ENCODE peak calls at places on chromosomes 3 and 15, in five cellular contexts. O is PC-3, I is lower lobe of right lung, Y is adrenal gland, C is body of pancreas. V is an unnamed sample. For H3K4me1, the result is how much of the 10 kb centered on the place peaks cover.

GRCh38 chr3:186651678-186652215 is 11.5 kb downstream of the FETUB start:
- DNase-seq in O (no peak), I (no peak), Y (no peak), C (no peak), V (no peak)

GRCh38 chr15:89307046-89307587 is 27.5 kb downstream of the POLG start:
- DNase-seq in C (no peak), Y (no peak), O (peak), I (no peak), V (no peak)

GRCh38 chr15:88918738-88919137 is 5.6 kb upstream of the MFGE8 start:
- DNase-seq in C (peak), Y (no peak), I (no peak), O (peak), V (no peak)

GRCh38 chr15:40160021-40160420 is 848 bp upstream of the BUB1B start:
- DNase-seq in I (no peak), Y (no peak), O (no peak), C (no peak), V (no peak)

GRCh38 chr3:57597973-57598351 is 818 bp upstream of the ARF4 start:
- DNase-seq in I (no peak), O (peak), Y (peak), C (peak), V (no peak)

GRCh38 chr15:38253448-38253847 is 812 bp downstream of the SPRED1 start:
- DNase-seq in Y (peak), I (no peak), C (peak), O (peak), V (no peak)

GRCh38 chr3:34382859-34383258 is 584.4 kb downstream of the PDCD6IP start:
- DNase-seq in O (peak), Y (no peak), I (no peak), C (peak), V (no peak)

GRCh38 chr3:185353823-185354614 is 8.9 kb upstream of the MAP3K13 start:
- DNase-seq in C (peak), I (peak), O (peak), Y (peak), V (peak)

GRCh38 chr3:123383101-123384053 is 65.5 kb downstream of the ADCY5 start:
- DNase-seq in O (peak), Y (no peak), C (no peak), I (no peak), V (no peak)

DNA sequence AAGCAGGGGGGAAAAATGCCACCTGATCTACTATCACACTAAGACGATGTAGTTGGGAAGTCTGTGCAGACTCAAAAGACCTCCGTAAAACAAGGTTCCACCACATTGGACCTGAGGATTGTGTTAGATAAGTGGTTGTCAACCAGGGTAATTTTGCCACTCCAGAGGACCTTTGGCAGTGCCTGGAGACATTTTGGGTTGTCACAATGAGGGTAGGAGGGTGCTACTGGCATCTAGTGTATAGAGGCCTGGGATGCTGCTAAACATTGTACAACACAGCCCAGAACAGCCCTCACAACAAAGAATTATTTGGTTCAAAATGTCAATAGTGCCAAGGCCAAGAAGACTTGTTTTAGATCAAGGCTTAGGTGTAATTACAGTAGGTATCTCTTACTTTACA is 14.6 kb upstream of the ZBED2 start:
- DNase-seq in C (no peak), I (no peak), Y (no peak), O (no peak), V (no peak)
- H3K27ac ChIP-seq in C (no peak), I (no peak), Y (no peak), O (no peak), V (peak)

DNA sequence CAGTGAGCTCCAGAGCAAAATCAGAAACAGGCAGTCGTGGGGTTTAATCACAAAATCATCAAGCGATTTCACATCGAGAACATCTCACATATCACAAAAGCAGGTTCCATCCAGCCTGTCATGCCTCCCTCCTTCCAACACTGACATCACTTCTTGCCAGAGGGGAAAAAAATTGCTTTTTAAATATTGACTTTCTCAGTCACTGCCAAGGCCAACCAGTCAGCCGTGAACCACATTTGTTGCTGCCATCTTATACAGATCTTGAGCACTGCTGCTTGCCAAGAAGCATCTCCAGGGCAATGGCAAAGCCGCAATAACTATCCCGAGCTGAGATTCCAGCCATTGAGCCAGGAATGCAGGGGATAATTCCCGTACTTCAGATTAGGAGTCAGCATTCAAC is 174.6 kb downstream of the ANXA2 start:
- DNase-seq in O (peak), Y (no peak), C (peak), I (no peak), V (no peak)
- H3K4me3 ChIP-seq in O (no peak), Y (no peak), C (no peak), I (no peak), V (no peak)

DNA sequence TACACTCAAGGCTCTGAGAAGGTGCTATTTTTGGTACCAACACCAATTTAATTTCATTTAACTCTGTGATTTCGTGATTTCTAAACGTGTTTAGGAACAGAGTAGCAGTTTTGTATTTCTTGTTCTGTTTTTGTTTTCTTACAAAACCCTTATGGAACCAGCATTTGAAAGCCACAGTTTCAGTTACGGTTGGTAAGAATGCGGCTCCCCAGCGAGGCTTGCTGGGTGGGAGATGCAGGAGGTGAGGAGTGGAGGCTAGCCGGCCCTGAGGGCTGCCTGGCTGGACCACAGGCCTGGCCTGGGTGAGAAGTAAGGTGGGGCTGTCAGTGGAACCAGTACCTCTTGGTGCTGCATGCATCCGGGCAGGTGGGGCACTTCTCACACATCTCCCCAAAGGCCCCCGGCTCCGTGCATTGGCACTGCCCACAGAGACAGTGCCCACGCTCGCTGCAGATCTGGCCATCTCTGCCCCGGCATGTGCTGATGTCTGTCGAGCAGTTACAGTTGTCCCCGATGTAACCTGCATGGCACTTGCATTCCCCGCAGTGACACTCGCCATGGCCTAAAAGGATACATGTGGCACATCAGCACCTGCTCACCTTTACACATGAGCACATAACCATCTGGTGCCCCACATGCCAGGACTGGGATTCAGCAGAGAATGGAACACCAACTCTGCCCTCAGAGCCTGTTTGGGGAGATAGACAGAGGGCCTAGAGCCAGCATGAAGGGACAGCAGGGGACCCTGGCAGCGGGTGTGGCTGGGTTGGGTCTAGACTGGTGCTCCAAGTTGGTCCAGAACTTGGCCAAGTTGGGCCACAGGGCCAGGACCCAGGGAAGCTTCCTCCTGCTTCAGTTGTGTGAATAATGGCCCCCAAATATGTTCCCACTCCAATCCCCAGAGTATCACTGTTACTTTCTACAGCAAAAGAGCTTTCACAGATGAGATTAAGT is 43.4 kb downstream of the UMPS start:
- DNase-seq in Y (no peak), I (no peak), O (no peak), C (no peak), V (no peak)
- H3K4me1 ChIP-seq in Y (half or more), I (under half), O (under half), C (under half), V (under half)

GRCh38 chr3:8658326-8659212 is 14.0 kb upstream of the SSUH2 start:
- DNase-seq in I (peak), Y (peak), O (peak), C (peak), V (no peak)
- H3K27ac ChIP-seq in I (peak), Y (peak), O (peak), C (peak), V (no peak)

DNA sequence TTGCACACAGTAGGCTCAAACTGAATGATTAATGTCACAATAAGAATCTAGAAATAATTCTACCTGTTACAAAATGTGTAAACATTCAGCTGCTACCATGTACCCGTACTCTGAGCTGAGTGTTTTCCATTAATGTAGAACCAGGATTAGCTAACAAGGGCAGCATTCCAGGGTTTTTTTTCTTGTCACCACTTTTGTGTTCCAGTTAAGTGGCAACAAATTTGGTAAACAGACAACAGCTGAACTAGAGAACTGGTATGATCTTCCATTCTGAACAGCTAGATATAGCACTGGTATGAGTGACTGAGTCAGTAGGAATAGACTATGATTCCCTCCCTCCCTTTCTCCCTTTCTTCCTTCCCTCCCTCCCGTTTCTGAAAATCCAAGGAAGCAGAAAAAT is 229.4 kb downstream of the CD47 start:
- DNase-seq in Y (no peak), C (no peak), I (no peak), O (no peak), V (no peak)
- H3K4me3 ChIP-seq in Y (no peak), C (no peak), I (no peak), O (no peak), V (no peak)

GRCh38 chr3:13619661-13620230 is 70.8 kb downstream of the FBLN2 start:
- DNase-seq in Y (no peak), C (no peak), O (no peak), I (peak), V (no peak)

GRCh38 chr3:13621381-13622221 is 72.7 kb downstream of the FBLN2 start:
- DNase-seq in O (no peak), C (no peak), I (no peak), Y (no peak), V (peak)

GRCh38 chr3:13622356-13622755 is 73.4 kb downstream of the FBLN2 start:
- DNase-seq in Y (no peak), O (no peak), C (no peak), I (no peak), V (no peak)

GRCh38 chr3:13620281-13620680 is 71.4 kb downstream of the FBLN2 start:
- DNase-seq in C (no peak), I (peak), O (no peak), Y (no peak), V (no peak)

DNA sequence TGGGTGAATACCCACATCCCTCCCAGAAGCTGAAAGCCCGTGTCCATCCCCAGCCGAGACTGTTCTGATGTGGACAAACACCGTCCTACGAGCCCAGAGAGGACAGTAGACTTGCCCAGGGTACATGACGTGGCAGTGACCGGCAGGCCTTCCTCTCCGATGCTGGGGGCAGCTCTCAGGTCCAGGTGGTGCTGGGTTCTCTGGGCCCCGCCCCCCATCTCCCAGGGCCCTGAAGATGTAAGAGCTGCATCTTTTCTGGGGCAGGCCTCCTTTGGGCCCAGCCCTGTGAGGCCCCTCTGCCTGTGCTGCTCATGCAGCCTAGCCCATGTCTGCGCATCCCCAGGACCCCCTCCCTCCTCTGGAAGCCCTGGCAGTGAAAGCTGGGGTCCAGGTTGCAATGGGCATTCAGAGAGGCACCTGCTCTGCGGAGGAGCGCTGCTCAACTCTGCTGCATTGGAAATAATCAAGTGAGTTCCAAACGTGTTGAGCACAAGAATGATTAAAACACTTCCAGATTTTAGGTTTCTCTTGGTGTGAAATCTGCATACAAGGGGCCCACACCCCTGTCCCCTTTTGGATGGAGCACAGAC is 71.9 kb downstream of the FBLN2 start:
- DNase-seq in C (no peak), Y (no peak), I (peak), O (no peak), V (no peak)
- H3K4me1 ChIP-seq in C (under half), Y (under half), I (under half), O (under half), V (under half)

GRCh38 chr15:77632760-77633133 is at the start of gene LINGO1:
- DNase-seq in C (peak), Y (no peak), O (peak), I (no peak), V (no peak)

GRCh38 chr15:77634266-77634962 is 1.7 kb upstream of the LINGO1 start:
- DNase-seq in C (peak), O (peak), Y (peak), I (peak), V (peak)

GRCh38 chr15:77633913-77634265 is 1.2 kb upstream of the LINGO1 start:
- DNase-seq in Y (no peak), O (no peak), C (no peak), I (no peak), V (no peak)

GRCh38 chr15:77631790-77632551 is 741 bp downstream of the LINGO1 start:
- DNase-seq in Y (no peak), C (peak), O (no peak), I (no peak), V (no peak)

GRCh38 chr15:77633134-77633912 is 611 bp upstream of the LINGO1 start:
- DNase-seq in Y (peak), C (peak), O (peak), I (peak), V (no peak)
- H3K27ac ChIP-seq in Y (no peak), C (no peak), O (no peak), I (no peak), V (no peak)

GRCh38 chr3:43769097-43769470 is 78.3 kb downstream of the ABHD5 start:
- DNase-seq in O (no peak), C (peak), Y (no peak), I (no peak), V (no peak)

GRCh38 chr3:43769471-43770425 is 79.0 kb downstream of the ABHD5 start:
- DNase-seq in Y (peak), I (peak), O (peak), C (peak), V (peak)

GRCh38 chr3:43773273-43774104 is 82.8 kb downstream of the ABHD5 start:
- DNase-seq in O (no peak), C (peak), Y (peak), I (peak), V (no peak)

GRCh38 chr3:43768594-43768993 is 77.9 kb downstream of the ABHD5 start:
- DNase-seq in Y (peak), O (peak), C (peak), I (peak), V (no peak)

GRCh38 chr3:43770426-43771103 is 79.8 kb downstream of the ABHD5 start:
- DNase-seq in C (peak), Y (peak), O (peak), I (peak), V (peak)
- H3K4me3 ChIP-seq in C (no peak), Y (no peak), O (no peak), I (no peak), V (no peak)

GRCh38 chr15:78050441-78050809 is 27.1 kb downstream of the TBC1D2B start:
- DNase-seq in I (no peak), O (no peak), Y (no peak), C (no peak), V (peak)
- H3K4me1 ChIP-seq in I (half or more), O (under half), Y (half or more), C (half or more), V (half or more)

GRCh38 chr3:22471557-22471956 is 720.5 kb upstream of the ZNF385D start:
- DNase-seq in C (no peak), O (no peak), Y (no peak), I (no peak), V (no peak)

GRCh38 chr3:22475665-22476064 is 724.7 kb upstream of the ZNF385D start:
- DNase-seq in O (peak), I (no peak), C (no peak), Y (no peak), V (no peak)

GRCh38 chr3:22474706-22475470 is 723.9 kb upstream of the ZNF385D start:
- DNase-seq in Y (peak), C (no peak), I (no peak), O (peak), V (no peak)
- H3K27ac ChIP-seq in Y (no peak), C (no peak), I (no peak), O (peak), V (no peak)

V was measured in CD4-positive, alpha-beta memory T cell.